ENCODE peak calls at places on chromosomes 16 and 17, in four cellular contexts. Q, Z, L and N are unnamed samples.
A peak's percentile ranks its signal among the peaks of the same experiment; 100 is the strongest.

GRCh38 chr17:36602030-36602737 is 801 bp downstream of the MRM1 start:
- DNase-seq in Q (no peak), Z (peak; percentile 25), L (no peak), N (no peak)

GRCh38 chr17:39935896-39936295 is 8.4 kb downstream of the LRRC3C start:
- DNase-seq in L (no peak), Q (no peak), Z (no peak), N (no peak)

GRCh38 chr16:2532494-2533141 is 1.4 kb upstream of the CEMP1 start:
- DNase-seq in Z (peak; percentile 54), Q (peak; percentile 39), L (peak; percentile 66), N (no peak)

GRCh38 chr16:4935231-4935855 is 1.6 kb downstream of the PPL start:
- DNase-seq in Q (no peak), Z (no peak), L (no peak), N (no peak)

GRCh38 chr16:25012525-25012991 is 2.6 kb downstream of the ARHGAP17 start:
- DNase-seq in L (no peak), Q (no peak), Z (no peak), N (no peak)

GRCh38 chr16:70685938-70686375 is at the start of gene MTSS2:
- DNase-seq in L (peak; percentile 80), Z (peak; percentile 93), Q (no peak), N (peak; percentile 93)

GRCh38 chr16:11248133-11248532 is 7.9 kb downstream of the SOCS1 start:
- DNase-seq in Z (no peak), Q (no peak), L (no peak), N (no peak)

GRCh38 chr17:82236142-82236971 is 7.5 kb downstream of the SLC16A3 start:
- DNase-seq in L (peak; percentile 92), Q (no peak), Z (peak; percentile 75), N (peak; percentile 80)

GRCh38 chr17:78355045-78355641 is 4.7 kb downstream of the SOCS3 start:
- DNase-seq in Q (no peak), Z (no peak), L (peak; percentile 58), N (no peak)

GRCh38 chr17:7836596-7837374 is 2.8 kb downstream of the KDM6B start:
- DNase-seq in Z (peak; percentile 35), L (peak; percentile 99), Q (peak; percentile 73), N (peak; percentile 73)

GRCh38 chr16:69848635-69849545 is 86.8 kb downstream of the WWP2 start:
- DNase-seq in Q (no peak), Z (no peak), L (no peak), N (peak; percentile 42)

GRCh38 chr16:525520-526180 is 1.9 kb upstream of the CAPN15 start:
- DNase-seq in Z (no peak), Q (peak; percentile 62), L (no peak), N (no peak)

GRCh38 chr17:81116704-81117103 is 48.6 kb upstream of the PVALEF start:
- DNase-seq in Z (no peak), L (no peak), Q (no peak), N (no peak)

GRCh38 chr17:59753522-59754467 is 46.3 kb downstream of the VMP1 start:
- DNase-seq in Q (peak; percentile 73), Z (peak; percentile 61), L (peak; percentile 88), N (peak; percentile 65)

GRCh38 chr16:84532299-84532724 is 27.9 kb upstream of the MEAK7 start:
- DNase-seq in Z (no peak), Q (no peak), L (peak; percentile 56), N (no peak)

GRCh38 chr17:28715217-28715616 is 2.5 kb downstream of the RAB34 start:
- DNase-seq in L (no peak), Q (no peak), Z (no peak), N (no peak)

GRCh38 chr17:76597156-76598003 is 11.7 kb upstream of the ST6GALNAC2 start:
- DNase-seq in Q (peak; percentile 50), L (peak; percentile 64), Z (no peak), N (no peak)
- TF ChIP-seq BHLHE40 in Q (peak; percentile 63), L (no peak), Z (no peak), N (no peak)

DNA sequence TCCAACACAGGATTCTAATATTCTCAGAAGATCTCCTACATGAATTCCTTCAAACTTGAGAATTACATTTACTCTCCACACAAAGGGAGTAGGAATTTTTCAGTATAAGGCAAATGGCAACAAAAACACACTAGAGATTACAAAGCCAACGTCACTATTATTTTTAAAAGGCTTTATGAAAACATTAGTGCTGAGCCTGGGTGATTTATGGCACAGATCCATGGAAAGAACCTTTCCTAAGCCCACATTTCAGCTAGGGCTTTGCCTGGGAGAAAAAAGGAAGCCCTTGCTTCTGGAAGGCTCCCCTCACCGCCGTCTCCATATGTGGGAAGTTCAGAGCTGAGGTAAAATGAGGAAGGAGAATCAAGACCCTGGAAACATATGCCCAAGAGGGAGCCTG is 499.4 kb upstream of the HSBP1 start:
- DNase-seq in Z (no peak), L (no peak), Q (no peak), N (no peak)
- TF ChIP-seq SP1 in Z (no peak), L (no peak), Q (no peak), N (no peak)

DNA sequence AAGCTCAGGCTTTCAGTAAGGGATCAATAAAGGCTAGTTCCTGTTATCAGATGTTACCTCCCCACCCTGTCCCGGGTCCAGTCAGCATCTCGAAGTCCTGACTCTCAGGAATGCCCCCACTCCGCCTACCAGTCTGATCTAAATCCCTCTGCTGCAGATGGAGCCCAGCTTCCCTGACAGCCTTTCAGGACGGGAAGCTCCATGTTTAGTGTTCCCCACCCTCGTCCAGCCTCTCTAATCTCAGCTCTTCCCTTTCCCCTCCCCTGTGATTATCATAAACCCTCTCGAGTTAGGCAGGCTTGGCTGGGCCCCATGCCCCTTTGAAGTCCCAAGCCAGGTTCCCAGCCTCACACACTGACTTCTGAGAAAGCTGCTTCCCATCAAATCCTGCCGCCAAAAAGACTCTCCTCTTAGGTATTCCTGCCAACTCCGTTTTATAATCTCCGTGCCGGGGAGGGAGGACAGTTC is 16.6 kb upstream of the ETV4 start:
- DNase-seq in Z (no peak), L (peak; percentile 56), Q (no peak), N (no peak)
- TF ChIP-seq BHLHE40 in Z (no peak), L (no peak), Q (no peak), N (no peak)

GRCh38 chr17:45787656-45788055 is 3.5 kb downstream of the CRHR1 start:
- DNase-seq in Z (no peak), L (no peak), Q (no peak), N (no peak)
- TF ChIP-seq SP1 in Z (no peak), L (no peak), Q (no peak), N (no peak)

GRCh38 chr17:69724236-69724635 is 309.7 kb downstream of the MAP2K6 start:
- DNase-seq in Z (no peak), L (no peak), Q (no peak), N (no peak)
- TF ChIP-seq BHLHE40 in Z (no peak), L (no peak), Q (no peak), N (no peak)

DNA sequence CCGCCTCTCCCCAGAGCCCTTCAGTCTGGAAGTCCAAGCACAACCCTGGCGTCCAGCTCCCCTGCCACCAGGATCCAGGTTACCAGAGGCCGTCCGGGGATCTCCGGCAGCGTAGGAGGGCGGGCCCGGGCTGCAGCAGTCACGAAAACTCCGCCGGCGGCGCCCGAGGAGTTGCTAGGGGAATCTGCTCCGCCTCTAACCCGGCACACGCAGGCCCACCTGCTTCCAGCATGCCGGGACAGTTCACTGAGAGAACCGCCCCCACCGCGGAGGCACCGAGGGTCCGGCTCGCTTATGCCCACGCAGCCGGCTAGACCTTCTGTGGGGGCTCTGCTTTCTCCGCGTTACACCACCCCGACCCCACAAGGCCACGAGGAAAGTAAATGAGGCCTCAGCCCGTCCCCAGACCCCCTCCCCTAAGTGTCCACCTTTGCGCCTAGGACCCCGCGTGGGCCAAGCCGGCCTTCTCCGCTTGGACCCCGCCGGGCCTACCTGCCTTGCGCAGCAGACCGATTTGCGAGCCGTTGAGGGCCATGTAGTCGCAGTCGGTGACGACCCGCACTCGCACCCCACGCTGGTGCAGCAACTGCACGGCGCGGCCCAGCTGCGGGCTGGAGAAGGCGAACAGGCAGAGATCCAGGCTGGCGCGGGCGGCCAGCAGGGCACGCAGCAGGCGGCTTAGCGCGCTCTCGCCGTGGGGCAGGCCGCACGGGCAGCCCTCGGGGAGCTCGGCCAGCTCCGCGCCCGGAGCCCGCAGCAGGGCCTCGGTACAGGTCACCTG is 575 bp downstream of the PLD6 start:
- DNase-seq in Q (peak; percentile 23), Z (peak; percentile 67), L (peak; percentile 42), N (peak; percentile 70)
- TF ChIP-seq SP1 in Q (no peak), Z (peak; percentile 41), L (no peak), N (no peak)

DNA sequence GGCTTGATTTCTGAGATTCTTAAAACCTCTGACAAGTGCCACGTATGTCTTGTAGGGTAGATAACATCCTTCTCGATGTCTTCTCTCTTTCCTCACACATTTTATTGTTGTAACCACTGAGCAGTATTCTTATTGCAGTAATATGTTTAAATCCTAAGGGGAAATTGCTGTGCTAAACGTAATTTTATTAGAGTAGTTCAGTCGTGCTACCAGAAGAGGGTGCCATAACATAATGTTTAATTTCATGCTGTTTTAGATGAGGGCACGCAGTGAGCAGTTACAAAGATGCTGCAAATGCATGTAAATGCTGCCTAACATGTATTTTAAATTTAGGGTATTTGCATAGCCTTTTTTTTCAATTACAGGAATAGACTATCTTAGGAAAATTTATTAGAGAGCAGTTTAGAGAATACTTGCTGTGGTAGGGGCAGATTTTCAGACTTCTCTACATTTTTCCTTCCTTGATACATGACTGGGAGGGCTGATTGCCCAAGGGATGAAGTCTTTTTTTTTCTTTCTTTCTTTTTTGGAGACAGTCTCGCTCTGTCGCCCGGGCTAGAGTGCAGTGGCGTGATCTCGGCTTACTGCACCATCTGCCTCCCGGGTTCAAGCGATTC is 51.7 kb downstream of the GAN start:
- DNase-seq in Z (peak; percentile 61), Q (peak; percentile 23), L (peak; percentile 38), N (peak; percentile 52)
- TF ChIP-seq BHLHE40 in Z (no peak), Q (no peak), L (no peak), N (no peak)

GRCh38 chr16:56193951-56194726 is 2.9 kb downstream of the GNAO1 start:
- DNase-seq in L (peak; percentile 66), Z (peak; percentile 88), Q (no peak), N (peak; percentile 97)
- TF ChIP-seq SP1 in L (peak; percentile 29), Z (no peak), Q (no peak), N (no peak)

GRCh38 chr17:73371846-73372245 is 60.0 kb upstream of the CDC42EP4 start:
- DNase-seq in Q (no peak), L (no peak), Z (no peak), N (no peak)

GRCh38 chr17:73368085-73368631 is 56.4 kb upstream of the CDC42EP4 start:
- DNase-seq in Q (no peak), L (no peak), Z (no peak), N (no peak)

GRCh38 chr17:73365934-73366623 is 54.3 kb upstream of the CDC42EP4 start:
- DNase-seq in L (no peak), Q (no peak), Z (no peak), N (no peak)

GRCh38 chr17:73371285-73371684 is 59.5 kb upstream of the CDC42EP4 start:
- DNase-seq in Z (no peak), Q (no peak), L (no peak), N (no peak)

DNA sequence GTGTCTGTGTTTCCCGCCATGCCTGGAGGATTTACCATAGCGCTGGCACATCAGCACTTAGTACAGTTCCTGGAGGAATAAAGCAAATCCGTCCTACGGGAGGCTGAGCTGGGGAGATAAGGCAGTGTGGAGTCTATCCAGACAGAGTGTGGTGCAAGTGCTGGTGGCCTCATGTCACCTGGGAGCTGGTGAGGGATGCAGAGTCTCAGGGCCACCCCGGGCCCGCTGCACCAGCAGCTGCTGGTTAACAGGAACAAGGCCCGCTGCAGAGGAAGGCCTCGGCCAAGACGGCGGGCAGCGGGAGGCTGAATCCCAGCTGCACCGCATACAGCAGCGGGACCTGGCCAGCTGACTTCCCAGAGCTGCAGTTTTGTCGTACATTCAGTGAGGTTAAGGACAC is 57.3 kb upstream of the CDC42EP4 start:
- DNase-seq in Q (no peak), L (no peak), Z (no peak), N (no peak)
- TF ChIP-seq BHLHE40 in Q (no peak), L (no peak), Z (no peak), N (no peak)